ENCODE peak calls at places on chromosomes 11 and 22, in seven cellular contexts. L is lower lobe of right lung, I is Peyer's patch, S is cardiac muscle cell, J is aorta, E is HepG2, K is OCI-LY7. M is an unnamed sample.
A peak's percentile ranks its signal among the peaks of the same experiment; 100 is the strongest.

GRCh38 chr11:124315052-124315451 is 1.3 kb upstream of the OR8D1 start:
- DNase-seq in L (no peak), I (no peak), S (no peak), J (no peak), E (no peak), K (no peak), M (no peak)

GRCh38 chr11:113796663-113797259 is 17.2 kb downstream of the CLDN25 start:
- DNase-seq in L (no peak), I (no peak), S (peak; percentile 80), J (no peak), E (peak; percentile 39), K (peak; percentile 37), M (no peak)

GRCh38 chr22:41768420-41768819 is 32.1 kb upstream of the CCDC134 start:
- DNase-seq in L (no peak), I (no peak), S (no peak), J (no peak), E (no peak), K (no peak), M (no peak)

GRCh38 chr11:130037058-130037457 is 32.6 kb upstream of the APLP2 start:
- DNase-seq in L (no peak), I (peak; percentile 48), S (no peak), J (no peak), E (peak; percentile 77), K (no peak), M (no peak)

GRCh38 chr11:81098471-81098870 is 1635.2 kb downstream of the FAM181B start:
- DNase-seq in L (no peak), I (no peak), S (peak; percentile 65), J (no peak), E (no peak), K (no peak), M (no peak)

GRCh38 chr11:36509265-36509664 is 807 bp downstream of the TRAF6 start:
- DNase-seq in L (no peak), I (no peak), S (peak; percentile 85), J (no peak), E (no peak), K (peak; percentile 19), M (peak; percentile 40)

GRCh38 chr22:44600386-44600785 is 101.6 kb upstream of the PRR5 start:
- DNase-seq in L (no peak), I (no peak), S (no peak), J (no peak), E (no peak), K (peak; percentile 9), M (no peak)

GRCh38 chr11:46391578-46392420 is at the start of gene CHRM4:
- DNase-seq in L (no peak), I (peak; percentile 81), S (peak; percentile 79), J (no peak), E (peak; percentile 24), K (no peak), M (no peak)

GRCh38 chr22:28817919-28818859 is 17.8 kb upstream of the XBP1 start:
- DNase-seq in L (peak; percentile 78), I (no peak), S (peak; percentile 73), J (no peak), E (peak; percentile 79), K (peak; percentile 46), M (no peak)

GRCh38 chr11:65712633-65713076 is 603 bp downstream of the KAT5 start:
- DNase-seq in L (no peak), I (no peak), S (no peak), J (no peak), E (no peak), K (no peak), M (no peak)

GRCh38 chr11:34481307-34481706 is 32.3 kb downstream of the ELF5 start:
- DNase-seq in L (no peak), I (no peak), S (no peak), J (no peak), E (no peak), K (no peak), M (no peak)

GRCh38 chr11:34480339-34480738 is 33.3 kb downstream of the ELF5 start:
- DNase-seq in L (no peak), I (no peak), S (no peak), J (no peak), E (no peak), K (no peak), M (no peak)

GRCh38 chr11:34475656-34476055 is 36.9 kb downstream of the CAT start:
- DNase-seq in L (no peak), I (no peak), S (no peak), J (no peak), E (no peak), K (no peak), M (no peak)

GRCh38 chr11:34476853-34477252 is 36.7 kb downstream of the ELF5 start:
- DNase-seq in L (no peak), I (no peak), S (no peak), J (no peak), E (no peak), K (no peak), M (no peak)

GRCh38 chr11:34478845-34479663 is 34.5 kb downstream of the ELF5 start:
- DNase-seq in L (no peak), I (no peak), S (no peak), J (no peak), E (no peak), K (no peak), M (no peak)
- H3K27ac ChIP-seq in L (no peak overlapping the region), I (no peak overlapping the region), S (no peak overlapping the region), J (no peak overlapping the region), E (no peak overlapping the region), K (no peak overlapping the region), M (no peak overlapping the region)

DNA sequence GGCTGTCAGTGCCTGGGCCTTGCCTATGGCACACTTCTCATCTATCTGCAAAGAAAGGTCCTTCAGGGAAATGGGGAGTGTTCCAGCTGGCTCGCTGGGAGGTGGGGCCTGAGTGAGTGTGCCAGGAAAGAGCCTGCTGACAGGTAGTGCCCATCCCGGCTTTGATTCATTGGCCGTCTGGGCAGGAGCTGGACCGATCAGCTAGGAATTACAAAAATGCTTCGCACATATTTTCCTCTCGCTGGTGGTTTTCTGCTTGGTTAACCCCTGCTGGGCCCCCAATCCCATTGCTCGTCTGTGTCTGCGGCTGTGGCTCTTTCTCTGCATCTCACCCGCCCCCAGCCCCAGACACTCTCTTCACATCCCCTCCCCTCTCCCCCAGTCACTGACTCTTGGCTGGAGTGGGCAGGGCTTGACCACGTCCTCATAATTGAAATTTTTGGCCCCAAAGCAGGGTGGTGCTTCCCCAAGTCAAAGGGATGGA is 10.8 kb downstream of the LIF start:
- DNase-seq in L (no peak), I (no peak), S (no peak), J (no peak), E (no peak), K (no peak), M (peak; percentile 75)
- H3K27ac ChIP-seq in L (peak overlapping the region; percentile 21), I (no peak overlapping the region), S (no peak overlapping the region), J (no peak overlapping the region), E (no peak overlapping the region), K (no peak overlapping the region), M (no peak overlapping the region)

GRCh38 chr11:66853242-66854229 is 3.3 kb upstream of the LRFN4 start:
- DNase-seq in L (peak; percentile 41), I (no peak), S (no peak), J (peak; percentile 67), E (no peak), K (no peak), M (peak; percentile 71)

GRCh38 chr11:66854231-66854661 is 2.6 kb upstream of the LRFN4 start:
- DNase-seq in L (no peak), I (no peak), S (no peak), J (no peak), E (no peak), K (no peak), M (no peak)

GRCh38 chr11:66855574-66856495 is 1.0 kb upstream of the LRFN4 start:
- DNase-seq in L (peak; percentile 96), I (peak; percentile 97), S (peak; percentile 97), J (peak; percentile 98), E (peak; percentile 62), K (peak; percentile 90), M (peak; percentile 96)

GRCh38 chr11:66856496-66857233 is at the start of gene LRFN4:
- DNase-seq in L (no peak), I (no peak), S (peak; percentile 76), J (peak; percentile 84), E (no peak), K (peak; percentile 68), M (peak; percentile 86)

GRCh38 chr11:66854729-66855211 is 2.1 kb upstream of the LRFN4 start:
- DNase-seq in L (peak; percentile 41), I (no peak), S (no peak), J (peak; percentile 69), E (no peak), K (no peak), M (peak; percentile 61)
- H3K27ac ChIP-seq in L (no peak overlapping the region), I (no peak overlapping the region), S (no peak overlapping the region), J (no peak overlapping the region), E (no peak overlapping the region), K (peak overlapping the region; percentile 72), M (no peak overlapping the region)

GRCh38 chr11:10436733-10437132 is 18.3 kb upstream of the AMPD3 start:
- DNase-seq in L (no peak), I (no peak), S (no peak), J (no peak), E (no peak), K (no peak), M (no peak)
- H3K27ac ChIP-seq in L (no peak overlapping the region), I (no peak overlapping the region), S (no peak overlapping the region), J (no peak overlapping the region), E (no peak overlapping the region), K (no peak overlapping the region), M (no peak overlapping the region)

DNA sequence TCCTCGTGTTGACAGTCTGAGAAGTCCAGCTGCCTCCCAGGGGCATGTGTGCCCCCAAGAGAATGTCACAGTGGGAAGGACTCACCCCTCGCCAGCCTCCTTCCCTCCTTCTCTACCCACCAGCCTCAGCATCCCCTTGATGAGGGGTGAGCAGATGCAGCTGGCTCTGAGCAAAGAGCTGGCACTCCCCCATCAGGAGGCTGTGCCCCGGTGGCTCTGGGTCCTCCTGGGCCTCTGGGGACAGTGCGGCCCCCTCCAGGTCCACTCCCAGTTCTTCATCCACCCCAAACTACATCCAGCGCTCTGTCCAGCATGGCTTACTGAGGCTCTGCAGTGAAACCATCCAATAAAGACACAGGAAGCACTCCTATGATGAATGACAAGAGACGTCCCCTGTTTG is 210.4 kb downstream of the BRD1 start:
- DNase-seq in L (no peak), I (no peak), S (no peak), J (peak; percentile 66), E (no peak), K (no peak), M (no peak)
- H3K27ac ChIP-seq in L (no peak overlapping the region), I (no peak overlapping the region), S (no peak overlapping the region), J (no peak overlapping the region), E (no peak overlapping the region), K (no peak overlapping the region), M (no peak overlapping the region)

M was measured in left lung.